ENCODE peak calls at places on chromosome 16, in six cellular contexts. One of them, this sample, is unnamed.

GRCh38 chr16:9219811-9220210 is 128.4 kb downstream of the HAPSTR1 start:
- DNase-seq in GM20000: no peak
- DNase-seq in coronary artery: no peak
- DNase-seq in MCF 10A: no peak
- DNase-seq in gastrocnemius medialis: no peak
- DNase-seq in breast epithelium: no peak
- DNase-seq in this sample: no peak

GRCh38 chr16:88542231-88542630 is 28.0 kb upstream of the ZC3H18 start:
- DNase-seq in GM20000: no peak
- DNase-seq in breast epithelium: no peak
- DNase-seq in coronary artery: no peak
- DNase-seq in MCF 10A: no peak
- DNase-seq in gastrocnemius medialis: no peak
- DNase-seq in this sample: no peak

GRCh38 chr16:28494141-28494851 is at the start of gene APOBR:
- DNase-seq in MCF 10A: no peak
- DNase-seq in breast epithelium: peak; percentile 30
- DNase-seq in coronary artery: no peak
- DNase-seq in gastrocnemius medialis: no peak
- DNase-seq in GM20000: peak; percentile 85
- DNase-seq in this sample: peak; percentile 83

GRCh38 chr16:50360033-50360778 is 8.6 kb downstream of the BRD7 start:
- DNase-seq in breast epithelium: no peak
- DNase-seq in GM20000: no peak
- DNase-seq in coronary artery: no peak
- DNase-seq in MCF 10A: peak; percentile 70
- DNase-seq in gastrocnemius medialis: no peak
- DNase-seq in this sample: no peak

GRCh38 chr16:19203374-19203966 is 35.4 kb downstream of the SYT17 start:
- DNase-seq in coronary artery: no peak
- DNase-seq in gastrocnemius medialis: no peak
- DNase-seq in GM20000: no peak
- DNase-seq in breast epithelium: peak; percentile 24
- DNase-seq in MCF 10A: no peak
- DNase-seq in this sample: peak; percentile 12

GRCh38 chr16:76474048-76474447 is 196.8 kb downstream of the CNTNAP4 start:
- DNase-seq in breast epithelium: no peak
- DNase-seq in MCF 10A: no peak
- DNase-seq in GM20000: no peak
- DNase-seq in gastrocnemius medialis: no peak
- DNase-seq in coronary artery: no peak
- DNase-seq in this sample: no peak

GRCh38 chr16:10957771-10958486 is 13.6 kb downstream of the CLEC16A start:
- DNase-seq in breast epithelium: no peak
- DNase-seq in GM20000: no peak
- DNase-seq in coronary artery: no peak
- DNase-seq in MCF 10A: peak; percentile 33
- DNase-seq in gastrocnemius medialis: no peak
- DNase-seq in this sample: no peak

GRCh38 chr16:29678691-29679267 is at the start of gene QPRT:
- DNase-seq in MCF 10A: no peak
- DNase-seq in gastrocnemius medialis: no peak
- DNase-seq in coronary artery: no peak
- DNase-seq in breast epithelium: no peak
- DNase-seq in GM20000: peak; percentile 81
- DNase-seq in this sample: no peak

GRCh38 chr16:14510939-14511797 is 118.9 kb downstream of the PARN start:
- DNase-seq in coronary artery: no peak
- DNase-seq in GM20000: no peak
- DNase-seq in breast epithelium: no peak
- DNase-seq in MCF 10A: no peak
- DNase-seq in gastrocnemius medialis: no peak
- DNase-seq in this sample: no peak

GRCh38 chr16:81707411-81708321 is 71.4 kb upstream of the PLCG2 start:
- DNase-seq in GM20000: no peak
- DNase-seq in gastrocnemius medialis: no peak
- DNase-seq in breast epithelium: no peak
- DNase-seq in MCF 10A: peak; percentile 25
- DNase-seq in coronary artery: no peak
- DNase-seq in this sample: no peak

GRCh38 chr16:15880434-15880833 is 8.0 kb downstream of the CEP20 start:
- DNase-seq in MCF 10A: no peak
- DNase-seq in gastrocnemius medialis: no peak
- DNase-seq in GM20000: no peak
- DNase-seq in breast epithelium: no peak
- DNase-seq in coronary artery: no peak
- DNase-seq in this sample: no peak

GRCh38 chr16:22317001-22317530 is 19.9 kb downstream of the POLR3E start:
- DNase-seq in gastrocnemius medialis: no peak
- DNase-seq in coronary artery: peak; percentile 66
- DNase-seq in GM20000: no peak
- DNase-seq in breast epithelium: no peak
- DNase-seq in MCF 10A: no peak
- DNase-seq in this sample: no peak

GRCh38 chr16:77820340-77820739 is 32.0 kb downstream of the VAT1L start:
- DNase-seq in MCF 10A: no peak
- DNase-seq in GM20000: no peak
- DNase-seq in gastrocnemius medialis: no peak
- DNase-seq in coronary artery: no peak
- DNase-seq in breast epithelium: no peak
- DNase-seq in this sample: no peak

GRCh38 chr16:17803625-17804410 is 333.1 kb upstream of the XYLT1 start:
- DNase-seq in gastrocnemius medialis: no peak
- DNase-seq in breast epithelium: no peak
- DNase-seq in MCF 10A: no peak
- DNase-seq in coronary artery: no peak
- DNase-seq in GM20000: no peak
- DNase-seq in this sample: no peak

GRCh38 chr16:79599256-79599836 is 1.2 kb downstream of the MAF start:
- DNase-seq in GM20000: peak; percentile 55
- DNase-seq in gastrocnemius medialis: no peak
- DNase-seq in MCF 10A: no peak
- DNase-seq in breast epithelium: no peak
- DNase-seq in coronary artery: peak; percentile 75
- DNase-seq in this sample: no peak

GRCh38 chr16:4390266-4391260 is 18.9 kb downstream of the VASN start:
- DNase-seq in gastrocnemius medialis: no peak
- DNase-seq in breast epithelium: no peak
- DNase-seq in GM20000: no peak
- DNase-seq in coronary artery: peak; percentile 69
- DNase-seq in MCF 10A: no peak
- DNase-seq in this sample: no peak

GRCh38 chr16:89563639-89564392 is 3.3 kb downstream of the RPL13 start:
- DNase-seq in breast epithelium: no peak
- DNase-seq in GM20000: no peak
- DNase-seq in coronary artery: no peak
- DNase-seq in gastrocnemius medialis: no peak
- DNase-seq in MCF 10A: no peak
- DNase-seq in this sample: no peak

GRCh38 chr16:3175157-3176153 is 12.5 kb upstream of the OR1F1 start:
- DNase-seq in GM20000: no peak
- DNase-seq in MCF 10A: peak; percentile 59
- DNase-seq in gastrocnemius medialis: no peak
- DNase-seq in coronary artery: no peak
- DNase-seq in breast epithelium: no peak
- DNase-seq in this sample: no peak

DNA sequence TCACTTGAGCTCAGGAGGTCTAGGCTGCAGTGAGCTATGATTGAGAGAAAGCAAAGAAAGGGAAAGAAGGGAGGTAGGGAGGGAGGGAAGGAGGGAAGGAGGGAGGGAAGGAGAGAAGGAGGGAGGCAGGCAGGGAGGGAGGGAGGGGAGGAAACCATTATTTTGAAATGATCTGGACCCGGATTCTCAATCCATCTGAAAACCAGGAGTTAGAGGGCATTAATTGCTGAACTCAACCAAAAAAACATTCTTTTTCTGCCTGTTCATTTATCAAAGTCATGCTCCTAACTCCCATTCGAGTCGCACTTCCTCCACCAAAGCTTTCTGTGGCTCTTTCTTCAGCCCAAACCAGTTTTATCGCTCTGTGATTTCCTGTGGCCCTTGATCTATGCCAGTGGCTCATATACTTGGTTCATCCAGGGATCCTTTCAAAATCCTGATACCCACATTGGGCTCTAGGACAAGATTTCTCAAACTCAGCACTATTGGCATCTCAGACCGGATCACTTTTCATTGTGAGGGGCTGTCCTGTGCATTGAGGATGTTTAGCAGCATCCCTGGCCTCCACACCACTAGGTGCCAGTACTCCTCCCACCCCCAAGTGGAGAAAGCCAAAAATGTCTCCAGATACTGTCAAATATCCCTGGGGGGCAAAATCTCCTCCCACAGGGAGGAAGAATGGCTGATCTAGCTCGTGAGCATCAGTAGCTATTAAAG is 38.2 kb downstream of the CMTM4 start:
- DNase-seq in MCF 10A: no peak
- DNase-seq in gastrocnemius medialis: no peak
- DNase-seq in GM20000: no peak
- DNase-seq in coronary artery: no peak
- DNase-seq in breast epithelium: no peak
- DNase-seq in this sample: no peak
- TF ChIP-seq CTCF in MCF 10A: no peak
- TF ChIP-seq CTCF in gastrocnemius medialis: no peak
- TF ChIP-seq CTCF in GM20000: no peak
- TF ChIP-seq CTCF in coronary artery: no peak
- TF ChIP-seq CTCF in breast epithelium: no peak
- TF ChIP-seq CTCF in this sample: no peak

GRCh38 chr16:55655381-55655708 is 443 bp upstream of the SLC6A2 start:
- DNase-seq in breast epithelium: no peak
- DNase-seq in GM20000: no peak
- DNase-seq in gastrocnemius medialis: no peak
- DNase-seq in coronary artery: no peak
- DNase-seq in MCF 10A: no peak
- DNase-seq in this sample: no peak

GRCh38 chr16:55657616-55658015 is 1.8 kb downstream of the SLC6A2 start:
- DNase-seq in breast epithelium: no peak
- DNase-seq in MCF 10A: no peak
- DNase-seq in gastrocnemius medialis: no peak
- DNase-seq in coronary artery: no peak
- DNase-seq in GM20000: no peak
- DNase-seq in this sample: no peak

GRCh38 chr16:55656695-55657092 is 906 bp downstream of the SLC6A2 start:
- DNase-seq in breast epithelium: no peak
- DNase-seq in gastrocnemius medialis: no peak
- DNase-seq in coronary artery: no peak
- DNase-seq in GM20000: no peak
- DNase-seq in MCF 10A: no peak
- DNase-seq in this sample: no peak

GRCh38 chr16:55653106-55653505 is 2.7 kb upstream of the SLC6A2 start:
- DNase-seq in gastrocnemius medialis: no peak
- DNase-seq in GM20000: no peak
- DNase-seq in MCF 10A: no peak
- DNase-seq in breast epithelium: no peak
- DNase-seq in coronary artery: no peak
- DNase-seq in this sample: no peak

GRCh38 chr16:55655709-55656694 is at the start of gene SLC6A2:
- DNase-seq in MCF 10A: no peak
- DNase-seq in gastrocnemius medialis: no peak
- DNase-seq in breast epithelium: no peak
- DNase-seq in coronary artery: no peak
- DNase-seq in GM20000: no peak
- DNase-seq in this sample: no peak
- TF ChIP-seq CTCF in MCF 10A: no peak
- TF ChIP-seq CTCF in gastrocnemius medialis: no peak
- TF ChIP-seq CTCF in breast epithelium: no peak
- TF ChIP-seq CTCF in coronary artery: no peak
- TF ChIP-seq CTCF in GM20000: no peak
- TF ChIP-seq CTCF in this sample: no peak

GRCh38 chr16:7405166-7405565 is 72.5 kb downstream of the RBFOX1 start:
- DNase-seq in gastrocnemius medialis: peak; percentile 70
- DNase-seq in coronary artery: no peak
- DNase-seq in breast epithelium: no peak
- DNase-seq in MCF 10A: no peak
- DNase-seq in GM20000: no peak
- DNase-seq in this sample: no peak
- TF ChIP-seq CTCF in gastrocnemius medialis: peak; percentile 58
- TF ChIP-seq CTCF in coronary artery: no peak
- TF ChIP-seq CTCF in breast epithelium: peak; percentile 21
- TF ChIP-seq CTCF in MCF 10A: no peak
- TF ChIP-seq CTCF in GM20000: no peak
- TF ChIP-seq CTCF in this sample: no peak

DNA sequence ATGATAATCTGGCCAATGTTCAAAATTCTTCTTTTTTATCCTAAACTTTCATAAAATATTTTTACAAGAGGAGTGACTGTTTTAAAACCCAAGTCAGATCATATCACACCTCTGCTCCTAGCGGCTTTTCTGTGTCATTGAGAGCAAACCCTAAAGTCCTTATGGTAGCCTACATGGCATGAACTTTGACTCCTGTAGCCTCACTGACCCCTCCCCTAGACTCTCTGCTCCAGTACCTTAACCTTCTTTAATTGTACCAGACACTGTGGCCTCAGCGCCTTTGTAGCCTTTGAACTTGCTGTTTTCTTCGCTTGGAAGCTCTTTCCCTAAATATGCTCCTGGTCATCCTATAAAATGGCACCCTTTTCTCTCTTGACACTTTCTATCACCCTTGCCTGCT is 7.3 kb upstream of the SMPD3 start:
- DNase-seq in GM20000: no peak
- DNase-seq in breast epithelium: no peak
- DNase-seq in gastrocnemius medialis: no peak
- DNase-seq in MCF 10A: no peak
- DNase-seq in coronary artery: no peak
- DNase-seq in this sample: no peak
- TF ChIP-seq CTCF in GM20000: no peak
- TF ChIP-seq CTCF in breast epithelium: no peak
- TF ChIP-seq CTCF in gastrocnemius medialis: no peak
- TF ChIP-seq CTCF in MCF 10A: no peak
- TF ChIP-seq CTCF in coronary artery: no peak
- TF ChIP-seq CTCF in this sample: no peak

This sample was measured in GM12864.